ENCODE peak calls at places on chromosomes 1 and 21, in eight cellular contexts. One of them, this sample, is unnamed.

GRCh38 chr1:202158810-202159533 is 1.4 kb downstream of the PTPN7 start:
- DNase-seq in fibroblast of villous mesenchyme: no peak
- DNase-seq in psoas muscle: no peak
- DNase-seq in heart left ventricle: no peak
- DNase-seq in upper lobe of right lung: peak; percentile 59
- DNase-seq in heart right ventricle: no peak
- DNase-seq in fibroblast of pulmonary artery: no peak
- DNase-seq in AG09309: no peak
- DNase-seq in this sample: no peak

GRCh38 chr1:154351363-154352068 is 26.2 kb downstream of the ATP8B2 start:
- DNase-seq in psoas muscle: no peak
- DNase-seq in heart right ventricle: no peak
- DNase-seq in upper lobe of right lung: no peak
- DNase-seq in AG09309: no peak
- DNase-seq in fibroblast of pulmonary artery: no peak
- DNase-seq in heart left ventricle: no peak
- DNase-seq in fibroblast of villous mesenchyme: no peak
- DNase-seq in this sample: no peak

GRCh38 chr1:33072707-33073106 is 8.2 kb upstream of the AZIN2 start:
- DNase-seq in fibroblast of pulmonary artery: no peak
- DNase-seq in upper lobe of right lung: no peak
- DNase-seq in psoas muscle: no peak
- DNase-seq in AG09309: no peak
- DNase-seq in heart right ventricle: no peak
- DNase-seq in heart left ventricle: peak; percentile 53
- DNase-seq in fibroblast of villous mesenchyme: no peak
- DNase-seq in this sample: no peak

GRCh38 chr1:221308534-221309511 is 429.6 kb downstream of the HLX start:
- DNase-seq in heart right ventricle: no peak
- DNase-seq in heart left ventricle: no peak
- DNase-seq in fibroblast of villous mesenchyme: no peak
- DNase-seq in AG09309: no peak
- DNase-seq in fibroblast of pulmonary artery: no peak
- DNase-seq in upper lobe of right lung: no peak
- DNase-seq in psoas muscle: peak; percentile 41
- DNase-seq in this sample: no peak

GRCh38 chr1:152047954-152048640 is 11.3 kb upstream of the S100A11 start:
- DNase-seq in upper lobe of right lung: peak; percentile 95
- DNase-seq in fibroblast of pulmonary artery: peak; percentile 99
- DNase-seq in psoas muscle: peak; percentile 93
- DNase-seq in fibroblast of villous mesenchyme: peak; percentile 100
- DNase-seq in heart right ventricle: peak; percentile 86
- DNase-seq in heart left ventricle: peak; percentile 94
- DNase-seq in AG09309: peak; percentile 99
- DNase-seq in this sample: peak; percentile 95

GRCh38 chr1:156848461-156849150 is 10.3 kb downstream of the INSRR start:
- DNase-seq in heart right ventricle: peak; percentile 37
- DNase-seq in heart left ventricle: no peak
- DNase-seq in AG09309: no peak
- DNase-seq in fibroblast of villous mesenchyme: no peak
- DNase-seq in upper lobe of right lung: peak; percentile 81
- DNase-seq in psoas muscle: peak; percentile 60
- DNase-seq in fibroblast of pulmonary artery: no peak
- DNase-seq in this sample: no peak

GRCh38 chr1:220767312-220768126 is 19.2 kb upstream of the MTARC1 start:
- DNase-seq in AG09309: no peak
- DNase-seq in heart right ventricle: no peak
- DNase-seq in heart left ventricle: no peak
- DNase-seq in fibroblast of pulmonary artery: peak; percentile 90
- DNase-seq in upper lobe of right lung: no peak
- DNase-seq in psoas muscle: no peak
- DNase-seq in fibroblast of villous mesenchyme: peak; percentile 88
- DNase-seq in this sample: no peak

GRCh38 chr1:43549921-43550597 is 19.4 kb downstream of the PTPRF start:
- DNase-seq in upper lobe of right lung: peak; percentile 94
- DNase-seq in AG09309: no peak
- DNase-seq in fibroblast of villous mesenchyme: no peak
- DNase-seq in heart right ventricle: peak; percentile 43
- DNase-seq in psoas muscle: no peak
- DNase-seq in fibroblast of pulmonary artery: no peak
- DNase-seq in heart left ventricle: peak; percentile 36
- DNase-seq in this sample: no peak

GRCh38 chr1:26700711-26701110 is 4.9 kb downstream of the ARID1A start:
- DNase-seq in upper lobe of right lung: no peak
- DNase-seq in heart right ventricle: no peak
- DNase-seq in heart left ventricle: no peak
- DNase-seq in fibroblast of villous mesenchyme: no peak
- DNase-seq in AG09309: no peak
- DNase-seq in psoas muscle: no peak
- DNase-seq in fibroblast of pulmonary artery: no peak
- DNase-seq in this sample: no peak

GRCh38 chr1:109759513-109760334 is 4.0 kb downstream of the EPS8L3 start:
- DNase-seq in psoas muscle: no peak
- DNase-seq in fibroblast of villous mesenchyme: no peak
- DNase-seq in AG09309: no peak
- DNase-seq in upper lobe of right lung: peak; percentile 57
- DNase-seq in heart right ventricle: no peak
- DNase-seq in fibroblast of pulmonary artery: no peak
- DNase-seq in heart left ventricle: no peak
- DNase-seq in this sample: no peak

GRCh38 chr1:6415979-6416656 is 3.6 kb downstream of the HES2 start:
- DNase-seq in heart left ventricle: no peak
- DNase-seq in fibroblast of pulmonary artery: no peak
- DNase-seq in fibroblast of villous mesenchyme: no peak
- DNase-seq in upper lobe of right lung: no peak
- DNase-seq in heart right ventricle: no peak
- DNase-seq in psoas muscle: no peak
- DNase-seq in AG09309: no peak
- DNase-seq in this sample: no peak

GRCh38 chr1:45913183-45913924 is 109.9 kb downstream of the MAST2 start:
- DNase-seq in psoas muscle: peak; percentile 83
- DNase-seq in fibroblast of pulmonary artery: peak; percentile 97
- DNase-seq in heart right ventricle: peak; percentile 22
- DNase-seq in AG09309: peak; percentile 95
- DNase-seq in fibroblast of villous mesenchyme: peak; percentile 99
- DNase-seq in heart left ventricle: peak; percentile 80
- DNase-seq in upper lobe of right lung: no peak
- DNase-seq in this sample: peak; percentile 26

GRCh38 chr1:8540971-8541370 is 223.1 kb downstream of the SLC45A1 start:
- DNase-seq in AG09309: no peak
- DNase-seq in fibroblast of villous mesenchyme: peak; percentile 20
- DNase-seq in heart right ventricle: no peak
- DNase-seq in fibroblast of pulmonary artery: peak; percentile 44
- DNase-seq in heart left ventricle: no peak
- DNase-seq in psoas muscle: no peak
- DNase-seq in upper lobe of right lung: no peak
- DNase-seq in this sample: no peak

GRCh38 chr21:32653326-32653901 is 41.2 kb upstream of the CFAP298 start:
- DNase-seq in psoas muscle: no peak
- DNase-seq in fibroblast of pulmonary artery: peak; percentile 47
- DNase-seq in upper lobe of right lung: no peak
- DNase-seq in AG09309: no peak
- DNase-seq in heart right ventricle: no peak
- DNase-seq in heart left ventricle: no peak
- DNase-seq in fibroblast of villous mesenchyme: peak; percentile 28
- DNase-seq in this sample: no peak

GRCh38 chr1:82319526-82319925 is 518.8 kb downstream of the ADGRL2 start:
- DNase-seq in fibroblast of villous mesenchyme: no peak
- DNase-seq in heart right ventricle: no peak
- DNase-seq in psoas muscle: no peak
- DNase-seq in upper lobe of right lung: no peak
- DNase-seq in AG09309: no peak
- DNase-seq in fibroblast of pulmonary artery: peak; percentile 65
- DNase-seq in heart left ventricle: no peak
- DNase-seq in this sample: no peak

GRCh38 chr1:41439234-41439633 is 45.2 kb downstream of the EDN2 start:
- DNase-seq in heart left ventricle: no peak
- DNase-seq in psoas muscle: no peak
- DNase-seq in upper lobe of right lung: no peak
- DNase-seq in fibroblast of pulmonary artery: no peak
- DNase-seq in heart right ventricle: no peak
- DNase-seq in fibroblast of villous mesenchyme: no peak
- DNase-seq in AG09309: no peak
- DNase-seq in this sample: no peak

GRCh38 chr1:180720753-180721152 is 88.9 kb downstream of the XPR1 start:
- DNase-seq in fibroblast of villous mesenchyme: no peak
- DNase-seq in heart left ventricle: no peak
- DNase-seq in AG09309: no peak
- DNase-seq in psoas muscle: no peak
- DNase-seq in fibroblast of pulmonary artery: no peak
- DNase-seq in upper lobe of right lung: no peak
- DNase-seq in heart right ventricle: no peak
- DNase-seq in this sample: no peak

GRCh38 chr1:118396824-118397530 is 211.9 kb upstream of the SPAG17 start:
- DNase-seq in upper lobe of right lung: no peak
- DNase-seq in psoas muscle: peak; percentile 59
- DNase-seq in heart left ventricle: no peak
- DNase-seq in fibroblast of villous mesenchyme: no peak
- DNase-seq in fibroblast of pulmonary artery: no peak
- DNase-seq in AG09309: no peak
- DNase-seq in heart right ventricle: no peak
- DNase-seq in this sample: no peak

GRCh38 chr1:118396279-118396678 is 211.3 kb upstream of the SPAG17 start:
- DNase-seq in psoas muscle: no peak
- DNase-seq in heart left ventricle: no peak
- DNase-seq in upper lobe of right lung: no peak
- DNase-seq in AG09309: no peak
- DNase-seq in fibroblast of villous mesenchyme: no peak
- DNase-seq in heart right ventricle: no peak
- DNase-seq in fibroblast of pulmonary artery: no peak
- DNase-seq in this sample: no peak

DNA sequence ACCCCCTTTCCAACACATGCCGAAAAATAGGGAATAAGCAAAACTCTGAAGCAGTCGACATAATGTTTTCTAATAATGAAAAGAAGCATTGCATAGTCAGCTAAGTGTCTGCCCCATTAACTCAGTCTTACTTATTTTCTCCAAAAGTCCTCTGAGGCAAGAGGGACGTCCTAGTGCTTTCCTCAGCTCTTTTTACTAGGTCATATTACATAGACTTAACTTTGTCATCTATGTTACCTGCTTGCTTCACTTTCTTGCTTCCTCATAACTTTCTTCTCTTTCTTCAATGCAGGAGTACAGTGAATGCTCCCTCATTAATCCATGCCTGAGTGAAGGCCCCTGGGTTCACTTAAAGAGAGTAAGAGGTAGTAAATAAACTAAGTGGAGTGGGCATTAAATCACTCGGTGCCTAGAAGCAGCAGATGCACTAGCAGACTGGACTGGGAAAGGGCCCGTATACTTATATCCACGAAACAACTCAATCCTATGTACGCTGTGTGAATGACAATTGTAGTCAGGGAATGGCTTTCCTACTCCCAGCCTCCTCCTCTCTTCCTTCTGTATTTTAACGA is 210.5 kb upstream of the SPAG17 start:
- DNase-seq in upper lobe of right lung: no peak
- DNase-seq in fibroblast of villous mesenchyme: no peak
- DNase-seq in heart right ventricle: no peak
- DNase-seq in AG09309: no peak
- DNase-seq in fibroblast of pulmonary artery: no peak
- DNase-seq in psoas muscle: no peak
- DNase-seq in heart left ventricle: no peak
- DNase-seq in this sample: no peak
- TF ChIP-seq CTCF in upper lobe of right lung: no peak
- TF ChIP-seq CTCF in fibroblast of villous mesenchyme: no peak
- TF ChIP-seq CTCF in heart right ventricle: no peak
- TF ChIP-seq CTCF in AG09309: no peak
- TF ChIP-seq CTCF in fibroblast of pulmonary artery: no peak
- TF ChIP-seq CTCF in psoas muscle: no peak
- TF ChIP-seq CTCF in heart left ventricle: no peak
- TF ChIP-seq CTCF in this sample: no peak

DNA sequence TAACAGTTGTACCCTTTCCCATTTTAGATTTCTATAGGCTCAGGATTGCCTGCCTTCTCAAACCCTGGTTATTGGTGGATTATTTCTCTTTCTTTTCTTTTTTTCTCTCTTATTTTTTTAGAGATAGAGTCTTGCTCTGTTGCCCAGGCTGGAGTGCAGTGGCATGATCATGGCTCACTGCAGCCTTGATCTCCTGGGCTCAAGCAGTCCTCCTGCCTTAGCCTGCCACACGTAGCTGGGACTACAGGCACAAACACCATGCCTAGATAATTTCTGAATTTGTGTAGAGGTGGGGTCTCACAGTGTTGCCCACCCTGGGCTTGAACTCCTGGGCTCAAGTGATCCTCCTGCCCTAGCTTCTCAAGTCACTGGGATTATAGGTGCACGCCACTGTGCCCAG is 58.8 kb downstream of the UCK2 start:
- DNase-seq in upper lobe of right lung: no peak
- DNase-seq in fibroblast of villous mesenchyme: no peak
- DNase-seq in heart right ventricle: no peak
- DNase-seq in psoas muscle: no peak
- DNase-seq in fibroblast of pulmonary artery: no peak
- DNase-seq in heart left ventricle: no peak
- DNase-seq in AG09309: no peak
- DNase-seq in this sample: no peak
- H3K4me3 ChIP-seq in upper lobe of right lung: no peak overlapping the region
- H3K4me3 ChIP-seq in fibroblast of villous mesenchyme: no peak overlapping the region
- H3K4me3 ChIP-seq in heart right ventricle: no peak overlapping the region
- H3K4me3 ChIP-seq in psoas muscle: no peak overlapping the region
- H3K4me3 ChIP-seq in fibroblast of pulmonary artery: no peak overlapping the region
- H3K4me3 ChIP-seq in heart left ventricle: no peak overlapping the region
- H3K4me3 ChIP-seq in AG09309: no peak overlapping the region
- H3K4me3 ChIP-seq in this sample: no peak overlapping the region

GRCh38 chr1:111197598-111198289 is 2.7 kb downstream of the DENND2D start:
- DNase-seq in psoas muscle: no peak
- DNase-seq in upper lobe of right lung: no peak
- DNase-seq in fibroblast of villous mesenchyme: no peak
- DNase-seq in fibroblast of pulmonary artery: no peak
- DNase-seq in AG09309: no peak
- DNase-seq in heart left ventricle: no peak
- DNase-seq in heart right ventricle: no peak
- DNase-seq in this sample: no peak
- TF ChIP-seq CTCF in psoas muscle: no peak
- TF ChIP-seq CTCF in upper lobe of right lung: peak; percentile 13
- TF ChIP-seq CTCF in fibroblast of villous mesenchyme: peak; percentile 32
- TF ChIP-seq CTCF in fibroblast of pulmonary artery: no peak
- TF ChIP-seq CTCF in AG09309: peak; percentile 47
- TF ChIP-seq CTCF in heart left ventricle: no peak
- TF ChIP-seq CTCF in heart right ventricle: no peak
- TF ChIP-seq CTCF in this sample: peak; percentile 44

DNA sequence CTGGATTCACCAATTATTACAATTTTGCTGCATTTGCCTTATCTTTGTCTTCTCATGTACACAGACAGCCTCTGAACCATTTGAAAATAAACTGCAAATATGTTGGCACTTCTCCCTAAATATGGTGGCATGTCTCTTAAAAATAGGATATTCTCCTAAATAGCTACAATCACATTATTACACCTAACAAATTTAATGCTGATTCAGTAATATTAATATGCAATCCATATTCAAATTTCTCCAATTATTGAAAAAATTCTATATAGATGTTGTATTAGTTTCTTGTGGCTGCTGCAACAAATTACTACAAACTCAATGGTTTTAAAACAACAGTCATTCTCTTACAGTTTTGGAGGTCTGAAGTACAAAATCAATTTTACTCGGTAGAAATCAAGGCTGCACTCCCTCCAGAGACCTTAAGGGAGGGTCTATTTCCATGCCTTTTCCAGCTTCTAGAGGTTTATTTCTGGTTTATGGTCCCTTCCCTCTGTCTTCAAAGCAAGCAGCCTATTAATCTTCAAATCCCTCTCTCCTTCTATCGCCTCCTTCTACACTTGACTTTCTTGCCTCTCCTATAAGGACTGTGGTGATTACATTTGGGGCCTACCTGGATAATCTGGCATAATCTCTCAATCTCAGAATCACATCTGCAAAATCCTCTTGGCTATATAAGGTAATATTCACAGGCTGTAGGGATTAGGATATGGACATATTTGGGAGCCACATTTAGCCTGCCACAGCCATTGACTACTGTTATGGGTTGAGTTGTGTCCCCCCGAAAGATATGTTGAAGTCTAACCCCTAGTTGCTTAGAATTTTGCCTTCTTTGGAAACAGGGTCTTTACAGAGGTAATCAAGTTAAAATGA is 52.5 kb upstream of the BOLA1 start:
- DNase-seq in AG09309: no peak
- DNase-seq in fibroblast of villous mesenchyme: no peak
- DNase-seq in heart right ventricle: no peak
- DNase-seq in heart left ventricle: no peak
- DNase-seq in fibroblast of pulmonary artery: no peak
- DNase-seq in upper lobe of right lung: no peak
- DNase-seq in psoas muscle: no peak
- DNase-seq in this sample: no peak
- H3K4me3 ChIP-seq in AG09309: no peak overlapping the region
- H3K4me3 ChIP-seq in fibroblast of villous mesenchyme: no peak overlapping the region
- H3K4me3 ChIP-seq in heart right ventricle: no peak overlapping the region
- H3K4me3 ChIP-seq in heart left ventricle: no peak overlapping the region
- H3K4me3 ChIP-seq in fibroblast of pulmonary artery: no peak overlapping the region
- H3K4me3 ChIP-seq in upper lobe of right lung: no peak overlapping the region
- H3K4me3 ChIP-seq in psoas muscle: no peak overlapping the region
- H3K4me3 ChIP-seq in this sample: no peak overlapping the region